ENCODE peak calls at places on chromosomes 2 and 18, in five cellular contexts. One of them, this sample, is unnamed.

GRCh38 chr2:15672961-15673918 is 81.6 kb downstream of the DDX1 start:
- DNase-seq in stimulated activated CD8-positive, alpha-beta memory T cell treated with anti-CD3 and anti-CD28 coated beads, Interleukin-7, amount 100 ng/mL, for 1 hour: no peak
- DNase-seq in PC-3: no peak
- DNase-seq in Kasumi-1: no peak
- DNase-seq in activated CD4-positive, alpha-beta T cell treated with anti-CD3 and anti-CD28 coated beads, Interleukin-2, amount 50 U/mL, for 1 hour: no peak
- DNase-seq in this sample: no peak

GRCh38 chr18:79698668-79699335 is 19.2 kb downstream of the CTDP1 start:
- DNase-seq in stimulated activated CD8-positive, alpha-beta memory T cell treated with anti-CD3 and anti-CD28 coated beads, Interleukin-7, amount 100 ng/mL, for 1 hour: no peak
- DNase-seq in activated CD4-positive, alpha-beta T cell treated with anti-CD3 and anti-CD28 coated beads, Interleukin-2, amount 50 U/mL, for 1 hour: no peak
- DNase-seq in Kasumi-1: no peak
- DNase-seq in PC-3: peak; percentile 27
- DNase-seq in this sample: no peak

GRCh38 chr2:110872521-110872920 is 140.1 kb downstream of the ACOXL start:
- DNase-seq in Kasumi-1: no peak
- DNase-seq in PC-3: no peak
- DNase-seq in stimulated activated CD8-positive, alpha-beta memory T cell treated with anti-CD3 and anti-CD28 coated beads, Interleukin-7, amount 100 ng/mL, for 1 hour: no peak
- DNase-seq in activated CD4-positive, alpha-beta T cell treated with anti-CD3 and anti-CD28 coated beads, Interleukin-2, amount 50 U/mL, for 1 hour: no peak
- DNase-seq in this sample: no peak

GRCh38 chr2:188695953-188696352 is 278.2 kb upstream of the COL3A1 start:
- DNase-seq in activated CD4-positive, alpha-beta T cell treated with anti-CD3 and anti-CD28 coated beads, Interleukin-2, amount 50 U/mL, for 1 hour: no peak
- DNase-seq in Kasumi-1: peak; percentile 11
- DNase-seq in stimulated activated CD8-positive, alpha-beta memory T cell treated with anti-CD3 and anti-CD28 coated beads, Interleukin-7, amount 100 ng/mL, for 1 hour: no peak
- DNase-seq in PC-3: peak; percentile 78
- DNase-seq in this sample: no peak

GRCh38 chr18:45688113-45688512 is 35.9 kb upstream of the SLC14A1 start:
- DNase-seq in stimulated activated CD8-positive, alpha-beta memory T cell treated with anti-CD3 and anti-CD28 coated beads, Interleukin-7, amount 100 ng/mL, for 1 hour: no peak
- DNase-seq in activated CD4-positive, alpha-beta T cell treated with anti-CD3 and anti-CD28 coated beads, Interleukin-2, amount 50 U/mL, for 1 hour: no peak
- DNase-seq in Kasumi-1: no peak
- DNase-seq in PC-3: no peak
- DNase-seq in this sample: no peak

GRCh38 chr2:83081835-83082522 is 1377.1 kb downstream of the SUCLG1 start:
- DNase-seq in Kasumi-1: peak; percentile 30
- DNase-seq in stimulated activated CD8-positive, alpha-beta memory T cell treated with anti-CD3 and anti-CD28 coated beads, Interleukin-7, amount 100 ng/mL, for 1 hour: no peak
- DNase-seq in PC-3: peak; percentile 35
- DNase-seq in activated CD4-positive, alpha-beta T cell treated with anti-CD3 and anti-CD28 coated beads, Interleukin-2, amount 50 U/mL, for 1 hour: no peak
- DNase-seq in this sample: peak; percentile 15

GRCh38 chr2:234459401-234460009 is 37.4 kb downstream of the ARL4C start:
- DNase-seq in PC-3: no peak
- DNase-seq in activated CD4-positive, alpha-beta T cell treated with anti-CD3 and anti-CD28 coated beads, Interleukin-2, amount 50 U/mL, for 1 hour: no peak
- DNase-seq in stimulated activated CD8-positive, alpha-beta memory T cell treated with anti-CD3 and anti-CD28 coated beads, Interleukin-7, amount 100 ng/mL, for 1 hour: no peak
- DNase-seq in Kasumi-1: no peak
- DNase-seq in this sample: no peak

GRCh38 chr2:239728751-239729150 is 296.4 kb downstream of the NDUFA10 start:
- DNase-seq in Kasumi-1: no peak
- DNase-seq in PC-3: no peak
- DNase-seq in stimulated activated CD8-positive, alpha-beta memory T cell treated with anti-CD3 and anti-CD28 coated beads, Interleukin-7, amount 100 ng/mL, for 1 hour: no peak
- DNase-seq in activated CD4-positive, alpha-beta T cell treated with anti-CD3 and anti-CD28 coated beads, Interleukin-2, amount 50 U/mL, for 1 hour: no peak
- DNase-seq in this sample: no peak

GRCh38 chr18:69330345-69330744 is 70.3 kb upstream of the DOK6 start:
- DNase-seq in Kasumi-1: no peak
- DNase-seq in activated CD4-positive, alpha-beta T cell treated with anti-CD3 and anti-CD28 coated beads, Interleukin-2, amount 50 U/mL, for 1 hour: no peak
- DNase-seq in PC-3: no peak
- DNase-seq in stimulated activated CD8-positive, alpha-beta memory T cell treated with anti-CD3 and anti-CD28 coated beads, Interleukin-7, amount 100 ng/mL, for 1 hour: no peak
- DNase-seq in this sample: no peak

GRCh38 chr2:144505245-144505801 is 14.6 kb downstream of the ZEB2 start:
- DNase-seq in stimulated activated CD8-positive, alpha-beta memory T cell treated with anti-CD3 and anti-CD28 coated beads, Interleukin-7, amount 100 ng/mL, for 1 hour: no peak
- DNase-seq in Kasumi-1: no peak
- DNase-seq in PC-3: peak; percentile 9
- DNase-seq in activated CD4-positive, alpha-beta T cell treated with anti-CD3 and anti-CD28 coated beads, Interleukin-2, amount 50 U/mL, for 1 hour: no peak
- DNase-seq in this sample: no peak

GRCh38 chr2:98334439-98335078 is 11.7 kb upstream of the CNGA3 start:
- DNase-seq in activated CD4-positive, alpha-beta T cell treated with anti-CD3 and anti-CD28 coated beads, Interleukin-2, amount 50 U/mL, for 1 hour: no peak
- DNase-seq in PC-3: peak; percentile 95
- DNase-seq in stimulated activated CD8-positive, alpha-beta memory T cell treated with anti-CD3 and anti-CD28 coated beads, Interleukin-7, amount 100 ng/mL, for 1 hour: no peak
- DNase-seq in Kasumi-1: no peak
- DNase-seq in this sample: no peak

GRCh38 chr2:62410926-62411456 is 95.0 kb downstream of the TMEM17 start:
- DNase-seq in Kasumi-1: no peak
- DNase-seq in stimulated activated CD8-positive, alpha-beta memory T cell treated with anti-CD3 and anti-CD28 coated beads, Interleukin-7, amount 100 ng/mL, for 1 hour: no peak
- DNase-seq in activated CD4-positive, alpha-beta T cell treated with anti-CD3 and anti-CD28 coated beads, Interleukin-2, amount 50 U/mL, for 1 hour: no peak
- DNase-seq in PC-3: no peak
- DNase-seq in this sample: peak; percentile 14

GRCh38 chr2:167406558-167406957 is 518.3 kb downstream of the XIRP2 start:
- DNase-seq in stimulated activated CD8-positive, alpha-beta memory T cell treated with anti-CD3 and anti-CD28 coated beads, Interleukin-7, amount 100 ng/mL, for 1 hour: no peak
- DNase-seq in Kasumi-1: no peak
- DNase-seq in PC-3: no peak
- DNase-seq in activated CD4-positive, alpha-beta T cell treated with anti-CD3 and anti-CD28 coated beads, Interleukin-2, amount 50 U/mL, for 1 hour: no peak
- DNase-seq in this sample: no peak

GRCh38 chr2:158931577-158931976 is 36.9 kb upstream of the TANC1 start:
- DNase-seq in stimulated activated CD8-positive, alpha-beta memory T cell treated with anti-CD3 and anti-CD28 coated beads, Interleukin-7, amount 100 ng/mL, for 1 hour: no peak
- DNase-seq in Kasumi-1: peak; percentile 54
- DNase-seq in PC-3: peak; percentile 56
- DNase-seq in activated CD4-positive, alpha-beta T cell treated with anti-CD3 and anti-CD28 coated beads, Interleukin-2, amount 50 U/mL, for 1 hour: no peak
- DNase-seq in this sample: no peak

GRCh38 chr2:197810490-197810889 is 6.1 kb downstream of the PLCL1 start:
- DNase-seq in Kasumi-1: no peak
- DNase-seq in stimulated activated CD8-positive, alpha-beta memory T cell treated with anti-CD3 and anti-CD28 coated beads, Interleukin-7, amount 100 ng/mL, for 1 hour: no peak
- DNase-seq in activated CD4-positive, alpha-beta T cell treated with anti-CD3 and anti-CD28 coated beads, Interleukin-2, amount 50 U/mL, for 1 hour: no peak
- DNase-seq in PC-3: no peak
- DNase-seq in this sample: no peak

GRCh38 chr2:15560404-15560987 is 638 bp downstream of the NBAS start:
- DNase-seq in activated CD4-positive, alpha-beta T cell treated with anti-CD3 and anti-CD28 coated beads, Interleukin-2, amount 50 U/mL, for 1 hour: no peak
- DNase-seq in PC-3: peak; percentile 20
- DNase-seq in stimulated activated CD8-positive, alpha-beta memory T cell treated with anti-CD3 and anti-CD28 coated beads, Interleukin-7, amount 100 ng/mL, for 1 hour: no peak
- DNase-seq in Kasumi-1: peak; percentile 33
- DNase-seq in this sample: peak; percentile 31

GRCh38 chr2:234203135-234203984 is 152.9 kb downstream of the SPP2 start:
- DNase-seq in Kasumi-1: no peak
- DNase-seq in PC-3: peak; percentile 97
- DNase-seq in stimulated activated CD8-positive, alpha-beta memory T cell treated with anti-CD3 and anti-CD28 coated beads, Interleukin-7, amount 100 ng/mL, for 1 hour: no peak
- DNase-seq in activated CD4-positive, alpha-beta T cell treated with anti-CD3 and anti-CD28 coated beads, Interleukin-2, amount 50 U/mL, for 1 hour: no peak
- DNase-seq in this sample: no peak

GRCh38 chr2:150859162-150859561 is 371.7 kb upstream of the RND3 start:
- DNase-seq in Kasumi-1: no peak
- DNase-seq in stimulated activated CD8-positive, alpha-beta memory T cell treated with anti-CD3 and anti-CD28 coated beads, Interleukin-7, amount 100 ng/mL, for 1 hour: no peak
- DNase-seq in activated CD4-positive, alpha-beta T cell treated with anti-CD3 and anti-CD28 coated beads, Interleukin-2, amount 50 U/mL, for 1 hour: no peak
- DNase-seq in PC-3: peak; percentile 70
- DNase-seq in this sample: no peak

GRCh38 chr18:69400976-69401474 is 337 bp downstream of the DOK6 start:
- DNase-seq in Kasumi-1: no peak
- DNase-seq in activated CD4-positive, alpha-beta T cell treated with anti-CD3 and anti-CD28 coated beads, Interleukin-2, amount 50 U/mL, for 1 hour: no peak
- DNase-seq in stimulated activated CD8-positive, alpha-beta memory T cell treated with anti-CD3 and anti-CD28 coated beads, Interleukin-7, amount 100 ng/mL, for 1 hour: no peak
- DNase-seq in PC-3: no peak
- DNase-seq in this sample: peak; percentile 53

GRCh38 chr18:28075501-28075900 is 101.4 kb downstream of the CDH2 start:
- DNase-seq in stimulated activated CD8-positive, alpha-beta memory T cell treated with anti-CD3 and anti-CD28 coated beads, Interleukin-7, amount 100 ng/mL, for 1 hour: no peak
- DNase-seq in Kasumi-1: no peak
- DNase-seq in PC-3: peak; percentile 38
- DNase-seq in activated CD4-positive, alpha-beta T cell treated with anti-CD3 and anti-CD28 coated beads, Interleukin-2, amount 50 U/mL, for 1 hour: no peak
- DNase-seq in this sample: no peak

GRCh38 chr18:23837591-23837990 is 148.3 kb downstream of the LAMA3 start:
- DNase-seq in Kasumi-1: peak; percentile 39
- DNase-seq in PC-3: no peak
- DNase-seq in stimulated activated CD8-positive, alpha-beta memory T cell treated with anti-CD3 and anti-CD28 coated beads, Interleukin-7, amount 100 ng/mL, for 1 hour: no peak
- DNase-seq in activated CD4-positive, alpha-beta T cell treated with anti-CD3 and anti-CD28 coated beads, Interleukin-2, amount 50 U/mL, for 1 hour: no peak
- DNase-seq in this sample: no peak

GRCh38 chr2:20618468-20618885 is 32.4 kb downstream of the HS1BP3 start:
- DNase-seq in stimulated activated CD8-positive, alpha-beta memory T cell treated with anti-CD3 and anti-CD28 coated beads, Interleukin-7, amount 100 ng/mL, for 1 hour: no peak
- DNase-seq in activated CD4-positive, alpha-beta T cell treated with anti-CD3 and anti-CD28 coated beads, Interleukin-2, amount 50 U/mL, for 1 hour: no peak
- DNase-seq in Kasumi-1: no peak
- DNase-seq in PC-3: no peak
- DNase-seq in this sample: no peak

GRCh38 chr18:76875390-76876330 is 53.3 kb downstream of the ZNF236 start:
- DNase-seq in activated CD4-positive, alpha-beta T cell treated with anti-CD3 and anti-CD28 coated beads, Interleukin-2, amount 50 U/mL, for 1 hour: peak; percentile 35
- DNase-seq in stimulated activated CD8-positive, alpha-beta memory T cell treated with anti-CD3 and anti-CD28 coated beads, Interleukin-7, amount 100 ng/mL, for 1 hour: no peak
- DNase-seq in Kasumi-1: peak; percentile 24
- DNase-seq in PC-3: peak; percentile 66
- DNase-seq in this sample: peak; percentile 68

GRCh38 chr2:23554054-23554697 is 169.2 kb downstream of the KLHL29 start:
- DNase-seq in PC-3: no peak
- DNase-seq in Kasumi-1: no peak
- DNase-seq in stimulated activated CD8-positive, alpha-beta memory T cell treated with anti-CD3 and anti-CD28 coated beads, Interleukin-7, amount 100 ng/mL, for 1 hour: no peak
- DNase-seq in activated CD4-positive, alpha-beta T cell treated with anti-CD3 and anti-CD28 coated beads, Interleukin-2, amount 50 U/mL, for 1 hour: no peak
- DNase-seq in this sample: no peak

GRCh38 chr2:23630961-23631360 is 246.0 kb downstream of the KLHL29 start:
- DNase-seq in Kasumi-1: no peak
- DNase-seq in stimulated activated CD8-positive, alpha-beta memory T cell treated with anti-CD3 and anti-CD28 coated beads, Interleukin-7, amount 100 ng/mL, for 1 hour: no peak
- DNase-seq in activated CD4-positive, alpha-beta T cell treated with anti-CD3 and anti-CD28 coated beads, Interleukin-2, amount 50 U/mL, for 1 hour: no peak
- DNase-seq in PC-3: no peak
- DNase-seq in this sample: no peak

GRCh38 chr2:27216416-27217137 is 592 bp upstream of the CAD start:
- DNase-seq in PC-3: no peak
- DNase-seq in Kasumi-1: no peak
- DNase-seq in stimulated activated CD8-positive, alpha-beta memory T cell treated with anti-CD3 and anti-CD28 coated beads, Interleukin-7, amount 100 ng/mL, for 1 hour: no peak
- DNase-seq in activated CD4-positive, alpha-beta T cell treated with anti-CD3 and anti-CD28 coated beads, Interleukin-2, amount 50 U/mL, for 1 hour: no peak
- DNase-seq in this sample: no peak

GRCh38 chr2:9336209-9336533 is 87.2 kb downstream of the ITGB1BP1 start:
- DNase-seq in stimulated activated CD8-positive, alpha-beta memory T cell treated with anti-CD3 and anti-CD28 coated beads, Interleukin-7, amount 100 ng/mL, for 1 hour: no peak
- DNase-seq in Kasumi-1: peak; percentile 53
- DNase-seq in PC-3: no peak
- DNase-seq in activated CD4-positive, alpha-beta T cell treated with anti-CD3 and anti-CD28 coated beads, Interleukin-2, amount 50 U/mL, for 1 hour: no peak
- DNase-seq in this sample: no peak

GRCh38 chr18:54626779-54627178 is 35.7 kb downstream of the DYNAP start:
- DNase-seq in PC-3: no peak
- DNase-seq in activated CD4-positive, alpha-beta T cell treated with anti-CD3 and anti-CD28 coated beads, Interleukin-2, amount 50 U/mL, for 1 hour: no peak
- DNase-seq in Kasumi-1: no peak
- DNase-seq in stimulated activated CD8-positive, alpha-beta memory T cell treated with anti-CD3 and anti-CD28 coated beads, Interleukin-7, amount 100 ng/mL, for 1 hour: no peak
- DNase-seq in this sample: no peak

GRCh38 chr2:30422437-30422805 is 24.6 kb upstream of the LCLAT1 start:
- DNase-seq in Kasumi-1: no peak
- DNase-seq in stimulated activated CD8-positive, alpha-beta memory T cell treated with anti-CD3 and anti-CD28 coated beads, Interleukin-7, amount 100 ng/mL, for 1 hour: peak; percentile 35
- DNase-seq in activated CD4-positive, alpha-beta T cell treated with anti-CD3 and anti-CD28 coated beads, Interleukin-2, amount 50 U/mL, for 1 hour: peak; percentile 63
- DNase-seq in PC-3: peak; percentile 32
- DNase-seq in this sample: no peak

GRCh38 chr2:129801575-129801974 is 177.9 kb upstream of the RAB6C start:
- DNase-seq in PC-3: peak; percentile 57
- DNase-seq in Kasumi-1: no peak
- DNase-seq in activated CD4-positive, alpha-beta T cell treated with anti-CD3 and anti-CD28 coated beads, Interleukin-2, amount 50 U/mL, for 1 hour: no peak
- DNase-seq in stimulated activated CD8-positive, alpha-beta memory T cell treated with anti-CD3 and anti-CD28 coated beads, Interleukin-7, amount 100 ng/mL, for 1 hour: no peak
- DNase-seq in this sample: no peak

GRCh38 chr2:108444941-108445840 is 3.8 kb upstream of the GCC2 start:
- DNase-seq in Kasumi-1: no peak
- DNase-seq in activated CD4-positive, alpha-beta T cell treated with anti-CD3 and anti-CD28 coated beads, Interleukin-2, amount 50 U/mL, for 1 hour: no peak
- DNase-seq in stimulated activated CD8-positive, alpha-beta memory T cell treated with anti-CD3 and anti-CD28 coated beads, Interleukin-7, amount 100 ng/mL, for 1 hour: no peak
- DNase-seq in PC-3: no peak
- DNase-seq in this sample: peak; percentile 61

GRCh38 chr2:10471046-10471571 is 23.0 kb upstream of the ODC1 start:
- DNase-seq in Kasumi-1: no peak
- DNase-seq in stimulated activated CD8-positive, alpha-beta memory T cell treated with anti-CD3 and anti-CD28 coated beads, Interleukin-7, amount 100 ng/mL, for 1 hour: no peak
- DNase-seq in PC-3: no peak
- DNase-seq in activated CD4-positive, alpha-beta T cell treated with anti-CD3 and anti-CD28 coated beads, Interleukin-2, amount 50 U/mL, for 1 hour: no peak
- DNase-seq in this sample: no peak

GRCh38 chr2:109352898-109353689 is 224.1 kb downstream of the SH3RF3 start:
- DNase-seq in stimulated activated CD8-positive, alpha-beta memory T cell treated with anti-CD3 and anti-CD28 coated beads, Interleukin-7, amount 100 ng/mL, for 1 hour: no peak
- DNase-seq in PC-3: no peak
- DNase-seq in activated CD4-positive, alpha-beta T cell treated with anti-CD3 and anti-CD28 coated beads, Interleukin-2, amount 50 U/mL, for 1 hour: no peak
- DNase-seq in Kasumi-1: no peak
- DNase-seq in this sample: no peak

GRCh38 chr18:48798334-48799197 is 152.2 kb downstream of the SMAD7 start:
- DNase-seq in activated CD4-positive, alpha-beta T cell treated with anti-CD3 and anti-CD28 coated beads, Interleukin-2, amount 50 U/mL, for 1 hour: no peak
- DNase-seq in PC-3: no peak
- DNase-seq in stimulated activated CD8-positive, alpha-beta memory T cell treated with anti-CD3 and anti-CD28 coated beads, Interleukin-7, amount 100 ng/mL, for 1 hour: no peak
- DNase-seq in Kasumi-1: no peak
- DNase-seq in this sample: no peak

GRCh38 chr2:20469595-20469994 is 22.7 kb downstream of the RHOB start:
- DNase-seq in PC-3: no peak
- DNase-seq in stimulated activated CD8-positive, alpha-beta memory T cell treated with anti-CD3 and anti-CD28 coated beads, Interleukin-7, amount 100 ng/mL, for 1 hour: no peak
- DNase-seq in activated CD4-positive, alpha-beta T cell treated with anti-CD3 and anti-CD28 coated beads, Interleukin-2, amount 50 U/mL, for 1 hour: no peak
- DNase-seq in Kasumi-1: no peak
- DNase-seq in this sample: no peak

GRCh38 chr18:24196764-24197163 is 57.9 kb downstream of the CABYR start:
- DNase-seq in stimulated activated CD8-positive, alpha-beta memory T cell treated with anti-CD3 and anti-CD28 coated beads, Interleukin-7, amount 100 ng/mL, for 1 hour: no peak
- DNase-seq in Kasumi-1: no peak
- DNase-seq in PC-3: no peak
- DNase-seq in activated CD4-positive, alpha-beta T cell treated with anti-CD3 and anti-CD28 coated beads, Interleukin-2, amount 50 U/mL, for 1 hour: no peak
- DNase-seq in this sample: no peak

GRCh38 chr18:3380384-3380961 is 69.5 kb upstream of the TGIF1 start:
- DNase-seq in stimulated activated CD8-positive, alpha-beta memory T cell treated with anti-CD3 and anti-CD28 coated beads, Interleukin-7, amount 100 ng/mL, for 1 hour: no peak
- DNase-seq in Kasumi-1: no peak
- DNase-seq in activated CD4-positive, alpha-beta T cell treated with anti-CD3 and anti-CD28 coated beads, Interleukin-2, amount 50 U/mL, for 1 hour: no peak
- DNase-seq in PC-3: peak; percentile 71
- DNase-seq in this sample: no peak